ENCODE peak calls at places on chromosome 17, in eight cellular contexts. H is activated naive CD8-positive, alpha-beta T cell treated with anti-CD3 and anti-CD28 coated beads, Interleukin-2, amount 50 U/mL, for 24 hours; M is GM19239; R is HS-5; V is fibroblast of lung; G is activated T-cell treated with anti-CD3 and anti-CD28 coated beads, Interleukin-2, amount 50 U/mL, for 24 hours; I is activated CD4-positive, alpha-beta T cell treated with anti-CD3 and anti-CD28 coated beads, Interleukin-2, amount 50 U/mL, for 1 hour; K is head of caudate nucleus. F is an unnamed sample.

GRCh38 chr17:39098474-39099090 is 52.9 kb downstream of the PLXDC1 start:
- DNase-seq in R (no peak), G (no peak), I (no peak), V (no peak), K (no peak), H (no peak), M (no peak), F (no peak)

GRCh38 chr17:75846701-75847594 is 2.7 kb upstream of the UNC13D start:
- DNase-seq in M (no peak), K (no peak), I (no peak), H (no peak), V (no peak), R (no peak), G (no peak), F (no peak)

GRCh38 chr17:49676276-49676868 is 1.5 kb downstream of the SPOP start:
- DNase-seq in M (peak; percentile 67), R (no peak), H (no peak), V (peak; percentile 32), G (peak; percentile 3), K (no peak), I (no peak), F (no peak)

GRCh38 chr17:81064746-81065475 is 30.0 kb downstream of the BAIAP2 start:
- DNase-seq in R (no peak), G (no peak), H (no peak), M (no peak), V (peak; percentile 88), I (no peak), K (peak; percentile 29), F (peak; percentile 28)

GRCh38 chr17:36888236-36888957 is 48.9 kb upstream of the LHX1 start:
- DNase-seq in K (no peak), H (no peak), M (no peak), I (no peak), V (no peak), G (no peak), R (no peak), F (no peak)

GRCh38 chr17:48907713-48908046 is 527 bp upstream of the UBE2Z start:
- DNase-seq in M (no peak), H (no peak), G (no peak), I (no peak), K (no peak), R (no peak), V (peak; percentile 62), F (no peak)

GRCh38 chr17:66525338-66525737 is 222.9 kb downstream of the PRKCA start:
- DNase-seq in H (no peak), K (no peak), I (no peak), V (no peak), M (no peak), G (no peak), R (no peak), F (no peak)

GRCh38 chr17:41615454-41615853 is 2.9 kb upstream of the KRT16 start:
- DNase-seq in I (no peak), G (no peak), H (no peak), K (no peak), R (no peak), M (no peak), V (peak; percentile 6), F (peak; percentile 71)

GRCh38 chr17:77279448-77280303 is 138.9 kb downstream of the SEC14L1 start:
- DNase-seq in G (no peak), V (peak; percentile 86), M (no peak), R (no peak), H (no peak), I (no peak), K (no peak), F (peak; percentile 85)

GRCh38 chr17:2701161-2701995 is 10.2 kb downstream of the CLUH start:
- DNase-seq in M (no peak), G (peak; percentile 28), R (no peak), K (no peak), H (no peak), V (no peak), I (no peak), F (no peak)

GRCh38 chr17:39096435-39097158 is 54.8 kb downstream of the PLXDC1 start:
- DNase-seq in I (peak; percentile 18), H (peak; percentile 20), V (no peak), R (no peak), K (no peak), G (peak; percentile 56), M (no peak), F (no peak)

F was measured in Calu3.